ENCODE peak calls at places on chromosomes 7 and 10, in seven cellular contexts. Q is ovary; I is cardiac muscle cell; M is effector CD4-positive, alpha-beta T cell; W is A549; A is COR-L47; G is substantia nigra. U is an unnamed sample.

GRCh38 chr10:119337796-119338432 is 130.5 kb downstream of the GRK5 start:
- DNase-seq in M (no peak), G (no peak), A (no peak), Q (no peak), I (peak; percentile 85), W (no peak), U (no peak)

GRCh38 chr10:124704428-124704805 is 39.8 kb downstream of the FAM53B start:
- DNase-seq in Q (peak; percentile 24), W (no peak), A (no peak), G (no peak), I (no peak), M (no peak), U (no peak)

GRCh38 chr10:30185916-30186315 is 126.5 kb upstream of the JCAD start:
- DNase-seq in Q (no peak), G (no peak), A (no peak), W (no peak), I (peak; percentile 89), M (no peak), U (no peak)

GRCh38 chr10:17175551-17175950 is 25.9 kb downstream of the TRDMT1 start:
- DNase-seq in W (no peak), M (no peak), I (peak; percentile 41), A (no peak), G (no peak), Q (peak; percentile 38), U (no peak)

GRCh38 chr7:30810986-30811385 is 39.8 kb downstream of the MINDY4 start:
- DNase-seq in Q (no peak), A (no peak), G (no peak), M (no peak), I (no peak), W (no peak), U (no peak)

GRCh38 chr10:74179124-74179710 is 28.2 kb downstream of the ADK start:
- DNase-seq in M (no peak), I (no peak), A (no peak), Q (no peak), W (no peak), G (no peak), U (no peak)

GRCh38 chr7:114979803-114980507 is 58.1 kb downstream of the MDFIC start:
- DNase-seq in M (no peak), Q (no peak), A (no peak), I (no peak), G (no peak), W (no peak), U (no peak)

GRCh38 chr10:68666280-68666760 is 54.7 kb upstream of the CCAR1 start:
- DNase-seq in A (no peak), W (no peak), G (no peak), M (no peak), I (peak; percentile 86), Q (no peak), U (no peak)

GRCh38 chr7:133857376-133858119 is 269.6 kb upstream of the LRGUK start:
- DNase-seq in G (no peak), Q (no peak), M (no peak), W (no peak), A (no peak), I (no peak), U (no peak)

GRCh38 chr7:158255156-158255555 is 332.5 kb downstream of the PTPRN2 start:
- DNase-seq in W (no peak), A (no peak), Q (no peak), I (no peak), G (no peak), M (no peak), U (no peak)

GRCh38 chr10:61992059-61992460 is 90.6 kb downstream of the ARID5B start:
- DNase-seq in I (peak; percentile 81), W (no peak), Q (peak; percentile 31), A (no peak), G (no peak), M (no peak), U (no peak)

GRCh38 chr7:8379264-8379663 is 54.1 kb upstream of the NXPH1 start:
- DNase-seq in M (no peak), W (no peak), I (no peak), A (peak; percentile 97), G (peak; percentile 43), Q (no peak), U (no peak)

GRCh38 chr10:25952857-25953256 is 18.8 kb downstream of the MYO3A start:
- DNase-seq in I (no peak), M (no peak), G (no peak), A (no peak), W (no peak), Q (no peak), U (no peak)

GRCh38 chr7:157818701-157819516 is 482.1 kb downstream of the DNAJB6 start:
- DNase-seq in I (no peak), Q (no peak), G (no peak), M (no peak), A (no peak), W (no peak), U (no peak)

GRCh38 chr10:125316436-125316835 is 156.1 kb upstream of the CTBP2 start:
- DNase-seq in G (no peak), I (no peak), M (no peak), A (no peak), W (no peak), Q (no peak), U (no peak)